ENCODE peak calls at places on chromosomes 2 and 18, in five cellular contexts. G is PC-9, M is ascending aorta, P is Panc1, I is A673. T is an unnamed sample. For H3K4me1, the result is how much of the 10 kb centered on the place peaks cover.

GRCh38 chr2:12759248-12759647 is 42.5 kb downstream of the TRIB2 start:
- DNase-seq in M (no peak), G (peak), P (no peak), I (peak), T (no peak)

GRCh38 chr18:30625961-30626360 is 416.6 kb downstream of the DSC3 start:
- DNase-seq in I (no peak), G (no peak), M (no peak), P (no peak), T (no peak)

GRCh38 chr2:187169108-187169713 is 278.8 kb downstream of the CALCRL start:
- DNase-seq in M (no peak), P (no peak), I (peak), G (no peak), T (no peak)

GRCh38 chr2:18536100-18536499 is 24.4 kb downstream of the RDH14 start:
- DNase-seq in P (no peak), I (no peak), M (no peak), G (no peak), T (no peak)

GRCh38 chr2:241842620-241843211 is 16.0 kb downstream of the PDCD1 start:
- DNase-seq in M (peak), P (no peak), G (no peak), I (no peak), T (peak)

GRCh38 chr2:237336131-237336530 is 77.8 kb downstream of the COL6A3 start:
- DNase-seq in I (no peak), P (no peak), M (no peak), G (no peak), T (no peak)

GRCh38 chr2:181742908-181743722 is 62.8 kb upstream of the NEUROD1 start:
- DNase-seq in G (peak), P (peak), I (peak), M (no peak), T (peak)

GRCh38 chr2:165497659-165498306 is 28.3 kb downstream of the CSRNP3 start:
- DNase-seq in P (no peak), G (no peak), M (no peak), I (no peak), T (no peak)

GRCh38 chr2:128734521-128735295 is 416.0 kb upstream of the HS6ST1 start:
- DNase-seq in M (no peak), G (no peak), P (no peak), I (peak), T (no peak)

GRCh38 chr2:215465246-215465645 is 29.4 kb upstream of the FN1 start:
- DNase-seq in G (peak), P (no peak), I (peak), M (no peak), T (no peak)

GRCh38 chr2:110820128-110820527 is 87.8 kb downstream of the ACOXL start:
- DNase-seq in M (no peak), G (no peak), P (no peak), I (no peak), T (no peak)

GRCh38 chr2:152694161-152694661 is 23.1 kb downstream of the PRPF40A start:
- DNase-seq in G (no peak), M (no peak), I (no peak), P (peak), T (peak)

GRCh38 chr2:225764346-225764745 is 364.8 kb downstream of the NYAP2 start:
- DNase-seq in I (no peak), P (no peak), M (no peak), G (no peak), T (no peak)

GRCh38 chr2:10835052-10835970 is 22.7 kb upstream of the PDIA6 start:
- DNase-seq in P (no peak), M (no peak), G (peak), I (peak), T (peak)

GRCh38 chr18:27723168-27723567 is 453.8 kb downstream of the CDH2 start:
- DNase-seq in M (no peak), P (no peak), G (no peak), I (peak), T (no peak)

GRCh38 chr2:165868211-165868610 is 74.2 kb upstream of the GALNT3 start:
- DNase-seq in G (no peak), M (no peak), I (peak), P (no peak), T (no peak)

GRCh38 chr2:47521666-47522285 is 118.8 kb downstream of the MSH2 start:
- DNase-seq in G (no peak), I (no peak), M (no peak), P (no peak), T (no peak)

GRCh38 chr2:126041648-126042047 is 614.3 kb upstream of the GYPC start:
- DNase-seq in P (no peak), G (no peak), M (no peak), I (no peak), T (no peak)

GRCh38 chr18:11323359-11323819 is 174.0 kb upstream of the PIEZO2 start:
- DNase-seq in G (no peak), P (no peak), M (no peak), I (peak), T (peak)

GRCh38 chr2:25879133-25879730 is 945 bp upstream of the ASXL2 start:
- DNase-seq in I (no peak), P (peak), M (no peak), G (peak), T (no peak)

GRCh38 chr2:116061023-116061422 is 1618.6 kb downstream of the DPP10 start:
- DNase-seq in M (no peak), I (no peak), P (no peak), G (no peak), T (no peak)

GRCh38 chr2:30359644-30360167 is 87.3 kb upstream of the LCLAT1 start:
- DNase-seq in M (no peak), G (no peak), I (no peak), P (no peak), T (peak)

GRCh38 chr2:2466534-2466933 is 135.5 kb upstream of the MYT1L start:
- DNase-seq in I (no peak), P (no peak), M (no peak), G (no peak), T (no peak)

GRCh38 chr2:9071032-9071431 is 67.5 kb upstream of the MBOAT2 start:
- DNase-seq in G (peak), I (peak), P (peak), M (no peak), T (no peak)

GRCh38 chr2:100615471-100615870 is 52.7 kb downstream of the PDCL3 start:
- DNase-seq in I (no peak), G (peak), M (no peak), P (no peak), T (no peak)

GRCh38 chr2:27408601-27409320 is 630 bp downstream of the PPM1G start:
- DNase-seq in G (no peak), M (no peak), P (no peak), I (peak), T (peak)

GRCh38 chr2:52844701-52845423 is 922.7 kb upstream of the CHAC2 start:
- DNase-seq in M (no peak), P (no peak), I (no peak), G (no peak), T (no peak)

GRCh38 chr2:113283704-113284284 is 5.1 kb upstream of the PAX8 start:
- DNase-seq in M (peak), P (peak), I (peak), G (peak), T (peak)

GRCh38 chr18:777021-777420 is 35.0 kb downstream of the YES1 start:
- DNase-seq in M (no peak), P (no peak), G (no peak), I (no peak), T (no peak)

GRCh38 chr2:17231425-17231965 is 286.7 kb downstream of the RAD51AP2 start:
- DNase-seq in G (no peak), M (no peak), P (no peak), I (no peak), T (no peak)

GRCh38 chr2:181846359-181846758 is 45.2 kb upstream of the ITPRID2 start:
- DNase-seq in I (no peak), P (no peak), G (no peak), M (no peak), T (no peak)

GRCh38 chr18:58649966-58650816 is 21.1 kb upstream of the MALT1 start:
- DNase-seq in P (no peak), G (no peak), M (no peak), I (no peak), T (no peak)

GRCh38 chr2:20444993-20445910 is 1.6 kb upstream of the RHOB start:
- DNase-seq in P (no peak), G (no peak), M (no peak), I (no peak), T (no peak)

GRCh38 chr2:234533631-234534030 is 36.8 kb upstream of the ARL4C start:
- DNase-seq in P (no peak), I (no peak), M (no peak), G (no peak), T (no peak)

GRCh38 chr2:158546412-158547144 is 89.8 kb downstream of the PKP4 start:
- DNase-seq in I (no peak), G (no peak), P (no peak), M (no peak), T (no peak)

GRCh38 chr2:95387358-95387757 is 15.2 kb upstream of the FAHD2A start:
- DNase-seq in I (no peak), G (no peak), M (no peak), P (no peak), T (no peak)

GRCh38 chr2:173934895-173935294 is 30.3 kb downstream of the SP3 start:
- DNase-seq in P (no peak), G (peak), M (no peak), I (no peak), T (no peak)
- H3K4me1 ChIP-seq in P (under half), G (under half), M (under half), I (under half), T (under half)

GRCh38 chr18:63261029-63261428 is 58.5 kb downstream of the BCL2 start:
- DNase-seq in I (no peak), M (no peak), G (no peak), P (no peak), T (no peak)

GRCh38 chr18:63260075-63260754 is 59.4 kb downstream of the BCL2 start:
- DNase-seq in G (no peak), M (no peak), I (no peak), P (no peak), T (no peak)

GRCh38 chr18:63264871-63265270 is 54.7 kb downstream of the BCL2 start:
- DNase-seq in I (no peak), G (no peak), M (no peak), P (no peak), T (no peak)

GRCh38 chr18:63263444-63263843 is 56.1 kb downstream of the BCL2 start:
- DNase-seq in I (no peak), G (no peak), M (no peak), P (no peak), T (no peak)

DNA sequence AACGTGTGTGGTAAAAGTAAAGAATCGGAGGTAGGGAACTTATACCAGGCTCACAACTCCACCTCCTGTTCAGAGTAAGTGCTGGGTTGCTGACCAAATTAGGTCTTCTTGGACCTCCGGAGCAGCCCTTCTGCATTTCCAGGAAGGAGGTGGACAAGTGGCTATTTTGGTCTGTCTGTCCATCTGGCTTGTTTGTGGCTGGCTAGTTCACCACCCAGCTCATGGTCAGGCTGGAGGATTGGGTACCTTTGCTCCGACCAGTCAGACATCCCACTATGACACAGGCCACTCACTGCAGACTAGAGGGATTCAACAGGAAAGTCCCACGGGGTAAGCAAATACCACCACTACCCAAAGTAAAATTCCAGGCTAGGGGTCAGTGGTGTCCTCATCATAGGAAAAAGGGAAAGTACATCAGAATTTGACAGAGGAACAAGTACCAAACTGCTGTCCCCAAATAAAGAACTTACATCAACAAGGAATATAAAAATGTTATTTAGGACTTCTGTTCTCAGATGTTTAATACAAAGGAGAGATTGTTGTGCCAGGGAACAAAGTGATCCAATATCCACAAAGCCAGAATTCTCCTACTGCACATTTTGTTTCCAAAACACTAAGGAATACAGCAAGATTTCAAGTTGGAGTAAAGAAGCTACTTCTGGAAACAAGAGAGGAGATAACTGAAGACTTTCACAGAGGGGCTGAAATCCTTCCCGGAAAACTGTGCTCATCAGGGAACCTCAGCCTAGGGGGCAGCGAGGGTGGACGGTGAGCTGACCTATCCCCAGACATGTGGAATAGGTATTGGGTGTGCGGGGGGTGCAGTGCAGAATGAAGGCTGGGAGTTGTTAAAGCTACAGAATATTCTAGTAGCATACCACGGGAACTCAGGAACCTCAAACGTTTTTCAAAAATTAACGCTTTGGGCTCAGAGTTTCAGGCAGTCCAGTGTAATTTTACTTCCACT is 56.9 kb downstream of the BCL2 start:
- DNase-seq in P (no peak), M (peak), G (no peak), I (no peak), T (no peak)
- H3K4me3 ChIP-seq in P (no peak), M (peak), G (no peak), I (no peak), T (no peak)

GRCh38 chr2:136363921-136364320 is 246.0 kb upstream of the CXCR4 start:
- DNase-seq in I (no peak), P (no peak), G (no peak), M (no peak), T (no peak)
- H3K4me1 ChIP-seq in I (under half), P (under half), G (under half), M (under half), T (under half)

GRCh38 chr2:102101097-102101843 is 41.3 kb upstream of the IL1R1 start:
- DNase-seq in I (no peak), P (no peak), G (no peak), M (no peak), T (no peak)

GRCh38 chr2:102101844-102102635 is 40.5 kb upstream of the IL1R1 start:
- DNase-seq in I (no peak), P (no peak), M (no peak), G (no peak), T (no peak)

GRCh38 chr2:102103284-102103683 is 39.3 kb upstream of the IL1R1 start:
- DNase-seq in I (no peak), M (no peak), P (no peak), G (no peak), T (no peak)

GRCh38 chr2:102106133-102106556 is 36.4 kb upstream of the IL1R1 start:
- DNase-seq in G (no peak), P (no peak), I (no peak), M (no peak), T (no peak)

DNA sequence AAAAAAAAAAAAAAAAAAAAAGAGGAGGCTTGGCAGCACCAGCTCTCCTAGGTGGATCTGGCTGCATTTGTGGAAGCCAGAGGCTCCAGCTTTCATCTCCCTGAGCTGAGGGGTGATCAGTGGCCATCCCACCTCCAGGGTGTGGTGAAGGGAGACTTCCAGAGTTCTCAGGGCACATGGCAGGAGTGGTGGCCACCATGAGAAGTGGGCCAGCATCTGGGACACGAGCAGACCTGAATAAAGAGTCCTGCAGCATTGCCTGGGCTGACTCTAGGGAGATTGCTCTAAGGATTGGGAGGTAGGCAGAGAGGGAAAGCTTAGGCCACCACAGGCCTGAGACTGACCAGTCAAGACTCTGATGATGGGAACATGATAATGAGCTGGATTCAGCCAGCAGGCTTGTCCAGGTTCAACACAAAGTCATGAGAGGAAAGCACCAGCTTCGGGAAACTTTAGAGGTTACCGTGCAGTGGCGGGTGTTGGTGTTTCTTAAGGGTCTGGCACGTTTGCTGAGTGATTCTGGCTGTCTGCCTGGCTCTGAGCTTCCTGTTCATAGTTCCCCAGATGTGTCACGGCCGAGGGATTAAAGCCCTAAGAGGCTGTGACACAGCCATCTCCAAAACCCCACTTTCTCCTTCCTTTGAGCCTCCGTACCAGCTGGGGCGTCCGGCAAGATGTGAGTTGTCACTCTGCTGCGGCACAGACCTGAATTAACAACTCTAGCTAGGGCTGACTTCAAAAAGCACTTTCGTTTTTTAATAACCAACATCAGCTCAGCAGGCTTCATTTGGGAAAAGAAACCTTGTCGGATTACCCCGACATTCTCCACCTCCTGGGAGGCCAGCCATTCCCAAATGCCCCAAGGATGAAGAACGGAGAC is 38.3 kb upstream of the IL1R1 start:
- DNase-seq in M (peak), G (no peak), I (peak), P (no peak), T (peak)
- H3K4me3 ChIP-seq in M (peak), G (no peak), I (peak), P (peak), T (no peak)